ENCODE peak calls at places on chromosomes 2 and 18, in four cellular contexts. One of them, this sample, is unnamed.

GRCh38 chr18:26415631-26416030 is 132.7 kb downstream of the KCTD1 start:
- DNase-seq in CD8-positive, alpha-beta memory T cell: no peak
- DNase-seq in activated T-helper 1 cell treated with Interleukin-2 at 50 U/mL for 16 hours: no peak
- DNase-seq in dorsolateral prefrontal cortex: no peak
- DNase-seq in this sample: no peak

GRCh38 chr2:153509133-153509532 is 30.6 kb upstream of the RPRM start:
- DNase-seq in activated T-helper 1 cell treated with Interleukin-2 at 50 U/mL for 16 hours: no peak
- DNase-seq in CD8-positive, alpha-beta memory T cell: no peak
- DNase-seq in dorsolateral prefrontal cortex: no peak
- DNase-seq in this sample: no peak

GRCh38 chr2:73832905-73833304 is 4.1 kb downstream of the STAMBP start:
- DNase-seq in activated T-helper 1 cell treated with Interleukin-2 at 50 U/mL for 16 hours: no peak
- DNase-seq in dorsolateral prefrontal cortex: no peak
- DNase-seq in CD8-positive, alpha-beta memory T cell: no peak
- DNase-seq in this sample: no peak

GRCh38 chr2:27071990-27072830 is 756 bp upstream of the OST4 start:
- DNase-seq in dorsolateral prefrontal cortex: no peak
- DNase-seq in activated T-helper 1 cell treated with Interleukin-2 at 50 U/mL for 16 hours: no peak
- DNase-seq in CD8-positive, alpha-beta memory T cell: peak
- DNase-seq in this sample: peak

GRCh38 chr18:49137093-49137492 is 186.3 kb upstream of the SMAD7 start:
- DNase-seq in CD8-positive, alpha-beta memory T cell: no peak
- DNase-seq in dorsolateral prefrontal cortex: no peak
- DNase-seq in activated T-helper 1 cell treated with Interleukin-2 at 50 U/mL for 16 hours: no peak
- DNase-seq in this sample: no peak

GRCh38 chr2:16277117-16277516 is 336.8 kb downstream of the MYCN start:
- DNase-seq in dorsolateral prefrontal cortex: no peak
- DNase-seq in CD8-positive, alpha-beta memory T cell: no peak
- DNase-seq in activated T-helper 1 cell treated with Interleukin-2 at 50 U/mL for 16 hours: no peak
- DNase-seq in this sample: no peak

GRCh38 chr18:69686861-69687260 is 260.8 kb downstream of the CD226 start:
- DNase-seq in dorsolateral prefrontal cortex: no peak
- DNase-seq in CD8-positive, alpha-beta memory T cell: no peak
- DNase-seq in activated T-helper 1 cell treated with Interleukin-2 at 50 U/mL for 16 hours: no peak
- DNase-seq in this sample: no peak

GRCh38 chr18:63963610-63964256 is 6.1 kb upstream of the SERPINB8 start:
- DNase-seq in CD8-positive, alpha-beta memory T cell: peak
- DNase-seq in dorsolateral prefrontal cortex: peak
- DNase-seq in activated T-helper 1 cell treated with Interleukin-2 at 50 U/mL for 16 hours: no peak
- DNase-seq in this sample: no peak

GRCh38 chr18:35438480-35439234 is 59.1 kb downstream of the INO80C start:
- DNase-seq in dorsolateral prefrontal cortex: no peak
- DNase-seq in activated T-helper 1 cell treated with Interleukin-2 at 50 U/mL for 16 hours: no peak
- DNase-seq in CD8-positive, alpha-beta memory T cell: no peak
- DNase-seq in this sample: no peak

GRCh38 chr2:178066324-178066723 is 6.3 kb downstream of the PDE11A start:
- DNase-seq in activated T-helper 1 cell treated with Interleukin-2 at 50 U/mL for 16 hours: no peak
- DNase-seq in dorsolateral prefrontal cortex: no peak
- DNase-seq in CD8-positive, alpha-beta memory T cell: no peak
- DNase-seq in this sample: no peak

GRCh38 chr18:48896875-48897511 is 53.8 kb downstream of the SMAD7 start:
- DNase-seq in CD8-positive, alpha-beta memory T cell: no peak
- DNase-seq in dorsolateral prefrontal cortex: peak
- DNase-seq in activated T-helper 1 cell treated with Interleukin-2 at 50 U/mL for 16 hours: no peak
- DNase-seq in this sample: peak

GRCh38 chr2:239245107-239245506 is 155.7 kb downstream of the HDAC4 start:
- DNase-seq in activated T-helper 1 cell treated with Interleukin-2 at 50 U/mL for 16 hours: no peak
- DNase-seq in dorsolateral prefrontal cortex: no peak
- DNase-seq in CD8-positive, alpha-beta memory T cell: no peak
- DNase-seq in this sample: no peak

GRCh38 chr18:51382081-51382480 is 184.6 kb upstream of the MEX3C start:
- DNase-seq in CD8-positive, alpha-beta memory T cell: no peak
- DNase-seq in activated T-helper 1 cell treated with Interleukin-2 at 50 U/mL for 16 hours: no peak
- DNase-seq in dorsolateral prefrontal cortex: no peak
- DNase-seq in this sample: no peak

GRCh38 chr2:101111917-101112771 is 39.0 kb downstream of the TBC1D8 start:
- DNase-seq in activated T-helper 1 cell treated with Interleukin-2 at 50 U/mL for 16 hours: no peak
- DNase-seq in CD8-positive, alpha-beta memory T cell: no peak
- DNase-seq in dorsolateral prefrontal cortex: no peak
- DNase-seq in this sample: no peak

GRCh38 chr2:102359527-102359926 is 3.9 kb downstream of the IL18R1 start:
- DNase-seq in activated T-helper 1 cell treated with Interleukin-2 at 50 U/mL for 16 hours: no peak
- DNase-seq in dorsolateral prefrontal cortex: no peak
- DNase-seq in CD8-positive, alpha-beta memory T cell: no peak
- DNase-seq in this sample: no peak

GRCh38 chr18:79133724-79134123 is 64.5 kb downstream of the ATP9B start:
- DNase-seq in activated T-helper 1 cell treated with Interleukin-2 at 50 U/mL for 16 hours: no peak
- DNase-seq in CD8-positive, alpha-beta memory T cell: no peak
- DNase-seq in dorsolateral prefrontal cortex: peak
- DNase-seq in this sample: no peak

GRCh38 chr18:24530630-24531111 is 70.2 kb downstream of the HRH4 start:
- DNase-seq in activated T-helper 1 cell treated with Interleukin-2 at 50 U/mL for 16 hours: no peak
- DNase-seq in CD8-positive, alpha-beta memory T cell: no peak
- DNase-seq in dorsolateral prefrontal cortex: peak
- DNase-seq in this sample: no peak

GRCh38 chr2:146123714-146124113 is 1603.8 kb upstream of the ZEB2 start:
- DNase-seq in dorsolateral prefrontal cortex: no peak
- DNase-seq in CD8-positive, alpha-beta memory T cell: no peak
- DNase-seq in activated T-helper 1 cell treated with Interleukin-2 at 50 U/mL for 16 hours: no peak
- DNase-seq in this sample: no peak

GRCh38 chr2:220856486-220856885 is 715.6 kb downstream of the EPHA4 start:
- DNase-seq in dorsolateral prefrontal cortex: no peak
- DNase-seq in CD8-positive, alpha-beta memory T cell: no peak
- DNase-seq in activated T-helper 1 cell treated with Interleukin-2 at 50 U/mL for 16 hours: no peak
- DNase-seq in this sample: no peak

GRCh38 chr2:61759718-61760117 is 94.1 kb downstream of the FAM161A start:
- DNase-seq in CD8-positive, alpha-beta memory T cell: no peak
- DNase-seq in dorsolateral prefrontal cortex: no peak
- DNase-seq in activated T-helper 1 cell treated with Interleukin-2 at 50 U/mL for 16 hours: no peak
- DNase-seq in this sample: no peak

GRCh38 chr2:53209679-53210473 is 557.7 kb upstream of the CHAC2 start:
- DNase-seq in dorsolateral prefrontal cortex: no peak
- DNase-seq in CD8-positive, alpha-beta memory T cell: no peak
- DNase-seq in activated T-helper 1 cell treated with Interleukin-2 at 50 U/mL for 16 hours: no peak
- DNase-seq in this sample: no peak

GRCh38 chr2:16678964-16679363 is 13.3 kb upstream of the CYRIA start:
- DNase-seq in activated T-helper 1 cell treated with Interleukin-2 at 50 U/mL for 16 hours: no peak
- DNase-seq in CD8-positive, alpha-beta memory T cell: no peak
- DNase-seq in dorsolateral prefrontal cortex: no peak
- DNase-seq in this sample: no peak

GRCh38 chr18:37671119-37671518 is 105.5 kb upstream of the CELF4 start:
- DNase-seq in activated T-helper 1 cell treated with Interleukin-2 at 50 U/mL for 16 hours: no peak
- DNase-seq in dorsolateral prefrontal cortex: no peak
- DNase-seq in CD8-positive, alpha-beta memory T cell: no peak
- DNase-seq in this sample: no peak

GRCh38 chr18:58183226-58183625 is 139.2 kb downstream of the NEDD4L start:
- DNase-seq in activated T-helper 1 cell treated with Interleukin-2 at 50 U/mL for 16 hours: no peak
- DNase-seq in dorsolateral prefrontal cortex: no peak
- DNase-seq in CD8-positive, alpha-beta memory T cell: no peak
- DNase-seq in this sample: no peak